ENCODE peak calls at places on chromosomes 4 and X, in ten cellular contexts. One of them, this sample, is unnamed.

GRCh38 chr4:119725011-119725410 is 96.4 kb upstream of the PDE5A start:
- DNase-seq in spleen: no peak
- DNase-seq in endothelial cell of umbilical vein: no peak
- DNase-seq in upper lobe of left lung: no peak
- DNase-seq in SK-N-SH: no peak
- DNase-seq in sigmoid colon: no peak
- DNase-seq in HCT116: no peak
- DNase-seq in K562: no peak
- DNase-seq in stomach: no peak
- DNase-seq in breast epithelium: no peak
- DNase-seq in this sample: no peak

GRCh38 chr4:48252313-48252712 is 17.3 kb downstream of the TEC start:
- DNase-seq in spleen: no peak
- DNase-seq in endothelial cell of umbilical vein: no peak
- DNase-seq in upper lobe of left lung: no peak
- DNase-seq in SK-N-SH: no peak
- DNase-seq in sigmoid colon: no peak
- DNase-seq in HCT116: no peak
- DNase-seq in K562: no peak
- DNase-seq in stomach: no peak
- DNase-seq in breast epithelium: no peak
- DNase-seq in this sample: no peak

GRCh38 chr4:97394653-97395052 is 748.6 kb downstream of the STPG2 start:
- DNase-seq in spleen: no peak
- DNase-seq in endothelial cell of umbilical vein: no peak
- DNase-seq in upper lobe of left lung: no peak
- DNase-seq in SK-N-SH: no peak
- DNase-seq in sigmoid colon: no peak
- DNase-seq in HCT116: no peak
- DNase-seq in K562: no peak
- DNase-seq in stomach: no peak
- DNase-seq in breast epithelium: no peak
- DNase-seq in this sample: no peak

GRCh38 chr4:21900211-21900610 is 48.4 kb downstream of the KCNIP4 start:
- DNase-seq in spleen: no peak
- DNase-seq in endothelial cell of umbilical vein: no peak
- DNase-seq in upper lobe of left lung: no peak
- DNase-seq in SK-N-SH: no peak
- DNase-seq in sigmoid colon: no peak
- DNase-seq in HCT116: no peak
- DNase-seq in K562: no peak
- DNase-seq in stomach: no peak
- DNase-seq in breast epithelium: no peak
- DNase-seq in this sample: no peak

GRCh38 chrX:135436966-135437866 is 15.5 kb downstream of the SMIM10L2A start:
- DNase-seq in spleen: no peak
- DNase-seq in endothelial cell of umbilical vein: no peak
- DNase-seq in upper lobe of left lung: no peak
- DNase-seq in SK-N-SH: no peak
- DNase-seq in sigmoid colon: no peak
- DNase-seq in HCT116: no peak
- DNase-seq in K562: no peak
- DNase-seq in stomach: no peak
- DNase-seq in breast epithelium: no peak
- DNase-seq in this sample: no peak

GRCh38 chr4:142408003-142408441 is 438.1 kb downstream of the INPP4B start:
- DNase-seq in spleen: no peak
- DNase-seq in endothelial cell of umbilical vein: peak; percentile 55
- DNase-seq in upper lobe of left lung: no peak
- DNase-seq in SK-N-SH: no peak
- DNase-seq in sigmoid colon: no peak
- DNase-seq in HCT116: no peak
- DNase-seq in K562: no peak
- DNase-seq in stomach: no peak
- DNase-seq in breast epithelium: no peak
- DNase-seq in this sample: no peak

GRCh38 chr4:155854597-155855226 is 11.4 kb downstream of the ASIC5 start:
- DNase-seq in spleen: no peak
- DNase-seq in endothelial cell of umbilical vein: no peak
- DNase-seq in upper lobe of left lung: no peak
- DNase-seq in SK-N-SH: no peak
- DNase-seq in sigmoid colon: no peak
- DNase-seq in HCT116: no peak
- DNase-seq in K562: no peak
- DNase-seq in stomach: no peak
- DNase-seq in breast epithelium: no peak
- DNase-seq in this sample: no peak

GRCh38 chr4:74473155-74473811 is 28.3 kb downstream of the AREG start:
- DNase-seq in spleen: no peak
- DNase-seq in endothelial cell of umbilical vein: peak; percentile 84
- DNase-seq in upper lobe of left lung: peak; percentile 54
- DNase-seq in SK-N-SH: no peak
- DNase-seq in sigmoid colon: no peak
- DNase-seq in HCT116: no peak
- DNase-seq in K562: no peak
- DNase-seq in stomach: peak; percentile 27
- DNase-seq in breast epithelium: no peak
- DNase-seq in this sample: no peak

GRCh38 chr4:90127706-90128345 is 632 bp downstream of the CCSER1 start:
- DNase-seq in spleen: peak; percentile 89
- DNase-seq in endothelial cell of umbilical vein: peak; percentile 30
- DNase-seq in upper lobe of left lung: peak; percentile 27
- DNase-seq in SK-N-SH: peak; percentile 72
- DNase-seq in sigmoid colon: peak; percentile 54
- DNase-seq in HCT116: no peak
- DNase-seq in K562: no peak
- DNase-seq in stomach: peak; percentile 50
- DNase-seq in breast epithelium: no peak
- DNase-seq in this sample: no peak

GRCh38 chr4:121182296-121182695 is 18.2 kb upstream of the TNIP3 start:
- DNase-seq in spleen: no peak
- DNase-seq in endothelial cell of umbilical vein: peak; percentile 10
- DNase-seq in upper lobe of left lung: no peak
- DNase-seq in SK-N-SH: no peak
- DNase-seq in sigmoid colon: no peak
- DNase-seq in HCT116: no peak
- DNase-seq in K562: no peak
- DNase-seq in stomach: no peak
- DNase-seq in breast epithelium: no peak
- DNase-seq in this sample: no peak

GRCh38 chr4:164956766-164957643 is 20.5 kb downstream of the TRIM61 start:
- DNase-seq in spleen: peak; percentile 92
- DNase-seq in endothelial cell of umbilical vein: peak; percentile 12
- DNase-seq in upper lobe of left lung: peak; percentile 93
- DNase-seq in SK-N-SH: peak; percentile 76
- DNase-seq in sigmoid colon: peak; percentile 73
- DNase-seq in HCT116: no peak
- DNase-seq in K562: peak; percentile 55
- DNase-seq in stomach: peak; percentile 67
- DNase-seq in breast epithelium: peak; percentile 74
- DNase-seq in this sample: no peak

GRCh38 chr4:82043081-82043808 is 330.5 kb downstream of the HNRNPD start:
- DNase-seq in spleen: no peak
- DNase-seq in endothelial cell of umbilical vein: no peak
- DNase-seq in upper lobe of left lung: peak; percentile 47
- DNase-seq in SK-N-SH: no peak
- DNase-seq in sigmoid colon: no peak
- DNase-seq in HCT116: no peak
- DNase-seq in K562: peak; percentile 9
- DNase-seq in stomach: peak; percentile 46
- DNase-seq in breast epithelium: no peak
- DNase-seq in this sample: no peak

GRCh38 chr4:173545440-173545839 is 15.4 kb upstream of the HAND2 start:
- DNase-seq in spleen: no peak
- DNase-seq in endothelial cell of umbilical vein: no peak
- DNase-seq in upper lobe of left lung: no peak
- DNase-seq in SK-N-SH: no peak
- DNase-seq in sigmoid colon: no peak
- DNase-seq in HCT116: no peak
- DNase-seq in K562: no peak
- DNase-seq in stomach: no peak
- DNase-seq in breast epithelium: no peak
- DNase-seq in this sample: no peak

GRCh38 chrX:110992611-110993010 is 103.4 kb upstream of the PAK3 start:
- DNase-seq in spleen: no peak
- DNase-seq in endothelial cell of umbilical vein: no peak
- DNase-seq in upper lobe of left lung: peak; percentile 24
- DNase-seq in SK-N-SH: peak; percentile 24
- DNase-seq in sigmoid colon: no peak
- DNase-seq in HCT116: no peak
- DNase-seq in K562: peak; percentile 29
- DNase-seq in stomach: peak; percentile 31
- DNase-seq in breast epithelium: no peak
- DNase-seq in this sample: no peak

GRCh38 chr4:181350578-181351420 is 892.4 kb upstream of the TENM3 start:
- DNase-seq in spleen: no peak
- DNase-seq in endothelial cell of umbilical vein: no peak
- DNase-seq in upper lobe of left lung: no peak
- DNase-seq in SK-N-SH: no peak
- DNase-seq in sigmoid colon: no peak
- DNase-seq in HCT116: no peak
- DNase-seq in K562: no peak
- DNase-seq in stomach: no peak
- DNase-seq in breast epithelium: no peak
- DNase-seq in this sample: no peak

GRCh38 chrX:68934421-68934820 is 105.6 kb downstream of the EFNB1 start:
- DNase-seq in spleen: peak; percentile 33
- DNase-seq in endothelial cell of umbilical vein: no peak
- DNase-seq in upper lobe of left lung: no peak
- DNase-seq in SK-N-SH: no peak
- DNase-seq in sigmoid colon: peak; percentile 22
- DNase-seq in HCT116: no peak
- DNase-seq in K562: no peak
- DNase-seq in stomach: peak; percentile 34
- DNase-seq in breast epithelium: no peak
- DNase-seq in this sample: no peak

GRCh38 chr4:8641256-8641655 is 48.7 kb downstream of the CPZ start:
- DNase-seq in spleen: peak; percentile 66
- DNase-seq in endothelial cell of umbilical vein: no peak
- DNase-seq in upper lobe of left lung: no peak
- DNase-seq in SK-N-SH: no peak
- DNase-seq in sigmoid colon: peak; percentile 44
- DNase-seq in HCT116: no peak
- DNase-seq in K562: no peak
- DNase-seq in stomach: no peak
- DNase-seq in breast epithelium: no peak
- DNase-seq in this sample: no peak

GRCh38 chr4:56618734-56619133 is 62.4 kb downstream of the HOPX start:
- DNase-seq in spleen: no peak
- DNase-seq in endothelial cell of umbilical vein: no peak
- DNase-seq in upper lobe of left lung: no peak
- DNase-seq in SK-N-SH: peak; percentile 29
- DNase-seq in sigmoid colon: no peak
- DNase-seq in HCT116: no peak
- DNase-seq in K562: no peak
- DNase-seq in stomach: no peak
- DNase-seq in breast epithelium: no peak
- DNase-seq in this sample: no peak

DNA sequence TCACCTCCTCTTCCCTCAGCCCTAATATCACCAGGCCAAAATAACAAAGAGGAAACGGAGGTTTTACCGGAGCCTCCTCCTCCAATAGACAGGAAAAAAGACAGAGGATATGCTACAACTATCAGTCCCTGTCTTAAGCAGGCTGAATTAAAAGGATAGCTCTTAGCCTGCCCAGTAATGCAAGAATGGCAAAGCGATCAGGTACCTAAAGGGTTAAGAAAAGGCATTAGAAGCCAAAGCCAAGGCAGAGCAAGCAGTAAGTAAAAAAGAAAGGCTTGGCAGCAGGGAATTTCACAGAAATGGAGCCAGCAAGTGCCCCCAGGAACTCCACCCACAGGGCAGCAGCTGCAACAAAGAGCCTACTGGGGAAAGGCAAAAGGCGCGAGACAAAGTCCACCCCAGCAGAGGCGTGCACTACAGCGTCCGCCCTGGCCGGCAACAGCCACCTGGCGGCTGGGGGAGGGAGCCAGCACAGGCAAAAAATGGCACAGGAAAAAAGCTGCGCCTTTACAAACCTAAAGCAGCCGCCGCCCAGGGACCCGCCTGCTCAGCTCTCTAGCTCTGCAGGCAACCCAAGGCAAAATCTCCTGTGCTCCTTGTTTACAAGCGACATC is 220.6 kb upstream of the ZC4H2 start:
- DNase-seq in spleen: no peak
- DNase-seq in endothelial cell of umbilical vein: no peak
- DNase-seq in upper lobe of left lung: peak; percentile 26
- DNase-seq in SK-N-SH: no peak
- DNase-seq in sigmoid colon: peak; percentile 63
- DNase-seq in HCT116: no peak
- DNase-seq in K562: peak; percentile 7
- DNase-seq in stomach: peak; percentile 70
- DNase-seq in breast epithelium: no peak
- DNase-seq in this sample: no peak
- TF ChIP-seq CTCF in spleen: no peak
- TF ChIP-seq CTCF in endothelial cell of umbilical vein: no peak
- TF ChIP-seq CTCF in upper lobe of left lung: peak; percentile 7
- TF ChIP-seq CTCF in SK-N-SH: no peak
- TF ChIP-seq CTCF in sigmoid colon: peak; percentile 20
- TF ChIP-seq CTCF in HCT116: peak; percentile 20
- TF ChIP-seq CTCF in K562: no peak
- TF ChIP-seq CTCF in stomach: peak; percentile 13
- TF ChIP-seq CTCF in breast epithelium: peak; percentile 11
- TF ChIP-seq CTCF in this sample: no peak

GRCh38 chr4:110196206-110196870 is 2.1 kb downstream of the ELOVL6 start:
- DNase-seq in spleen: peak; percentile 90
- DNase-seq in endothelial cell of umbilical vein: peak; percentile 55
- DNase-seq in upper lobe of left lung: peak; percentile 60
- DNase-seq in SK-N-SH: peak; percentile 79
- DNase-seq in sigmoid colon: peak; percentile 66
- DNase-seq in HCT116: no peak
- DNase-seq in K562: peak; percentile 72
- DNase-seq in stomach: peak; percentile 45
- DNase-seq in breast epithelium: no peak
- DNase-seq in this sample: no peak
- TF ChIP-seq POLR2AphosphoS5 in spleen: peak; percentile 74
- TF ChIP-seq POLR2AphosphoS5 in endothelial cell of umbilical vein: peak; percentile 12
- TF ChIP-seq POLR2AphosphoS5 in upper lobe of left lung: no peak
- TF ChIP-seq POLR2AphosphoS5 in SK-N-SH: no peak
- TF ChIP-seq POLR2AphosphoS5 in sigmoid colon: no peak
- TF ChIP-seq POLR2AphosphoS5 in HCT116: peak; percentile 39
- TF ChIP-seq POLR2AphosphoS5 in K562: peak; percentile 55
- TF ChIP-seq POLR2AphosphoS5 in stomach: no peak
- TF ChIP-seq POLR2AphosphoS5 in breast epithelium: no peak
- TF ChIP-seq POLR2AphosphoS5 in this sample: peak; percentile 55

GRCh38 chr4:2694691-2695090 is 61.4 kb downstream of the TNIP2 start:
- DNase-seq in spleen: no peak
- DNase-seq in endothelial cell of umbilical vein: no peak
- DNase-seq in upper lobe of left lung: no peak
- DNase-seq in SK-N-SH: no peak
- DNase-seq in sigmoid colon: no peak
- DNase-seq in HCT116: no peak
- DNase-seq in K562: no peak
- DNase-seq in stomach: no peak
- DNase-seq in breast epithelium: no peak
- DNase-seq in this sample: no peak
- H3K4me1 ChIP-seq in spleen: peaks cover 62% of the 10 kb centered on the region
- H3K4me1 ChIP-seq in endothelial cell of umbilical vein: no peaks in the 10 kb centered on the region
- H3K4me1 ChIP-seq in upper lobe of left lung: no peaks in the 10 kb centered on the region
- H3K4me1 ChIP-seq in SK-N-SH: no peaks in the 10 kb centered on the region
- H3K4me1 ChIP-seq in sigmoid colon: no peaks in the 10 kb centered on the region
- H3K4me1 ChIP-seq in HCT116: no peaks in the 10 kb centered on the region
- H3K4me1 ChIP-seq in K562: peaks cover 2% of the 10 kb centered on the region
- H3K4me1 ChIP-seq in stomach: no peaks in the 10 kb centered on the region
- H3K4me1 ChIP-seq in breast epithelium: no peaks in the 10 kb centered on the region
- H3K4me1 ChIP-seq in this sample: no peaks in the 10 kb centered on the region

GRCh38 chr4:77697860-77698599 is 92.4 kb downstream of the CXCL13 start:
- DNase-seq in spleen: no peak
- DNase-seq in endothelial cell of umbilical vein: peak; percentile 89
- DNase-seq in upper lobe of left lung: no peak
- DNase-seq in SK-N-SH: no peak
- DNase-seq in sigmoid colon: no peak
- DNase-seq in HCT116: peak; percentile 29
- DNase-seq in K562: no peak
- DNase-seq in stomach: peak; percentile 56
- DNase-seq in breast epithelium: no peak
- DNase-seq in this sample: no peak
- TF ChIP-seq CTCF in spleen: no peak
- TF ChIP-seq CTCF in endothelial cell of umbilical vein: peak; percentile 50
- TF ChIP-seq CTCF in upper lobe of left lung: peak; percentile 24
- TF ChIP-seq CTCF in SK-N-SH: peak; percentile 69
- TF ChIP-seq CTCF in sigmoid colon: peak; percentile 14
- TF ChIP-seq CTCF in HCT116: peak; percentile 65
- TF ChIP-seq CTCF in K562: peak; percentile 17
- TF ChIP-seq CTCF in stomach: peak; percentile 38
- TF ChIP-seq CTCF in breast epithelium: no peak
- TF ChIP-seq CTCF in this sample: no peak